ENCODE peak calls at places on chromosomes 11 and 22, in six cellular contexts. One of them, this sample, is unnamed.

GRCh38 chr11:91163619-91164451 is 941.0 kb upstream of the CHORDC1 start:
- DNase-seq in choroid plexus epithelial cell: peak
- DNase-seq in heart left ventricle: no peak
- DNase-seq in T follicular helper cell: no peak
- DNase-seq in fibroblast of pulmonary artery: peak
- DNase-seq in progenitor cell of endocrine pancreas: no peak
- DNase-seq in this sample: no peak

GRCh38 chr22:46483353-46483752 is 54.1 kb downstream of the CELSR1 start:
- DNase-seq in fibroblast of pulmonary artery: no peak
- DNase-seq in progenitor cell of endocrine pancreas: no peak
- DNase-seq in heart left ventricle: no peak
- DNase-seq in choroid plexus epithelial cell: no peak
- DNase-seq in T follicular helper cell: no peak
- DNase-seq in this sample: no peak

GRCh38 chr11:5043385-5043784 is 2.9 kb upstream of the OR52J3 start:
- DNase-seq in fibroblast of pulmonary artery: peak
- DNase-seq in progenitor cell of endocrine pancreas: no peak
- DNase-seq in T follicular helper cell: no peak
- DNase-seq in choroid plexus epithelial cell: peak
- DNase-seq in heart left ventricle: no peak
- DNase-seq in this sample: no peak

GRCh38 chr11:4626207-4627105 is 10.8 kb upstream of the OR51D1 start:
- DNase-seq in choroid plexus epithelial cell: peak
- DNase-seq in T follicular helper cell: peak
- DNase-seq in progenitor cell of endocrine pancreas: peak
- DNase-seq in fibroblast of pulmonary artery: peak
- DNase-seq in heart left ventricle: no peak
- DNase-seq in this sample: no peak

GRCh38 chr11:130145975-130146776 is 13.4 kb upstream of the ST14 start:
- DNase-seq in progenitor cell of endocrine pancreas: peak
- DNase-seq in fibroblast of pulmonary artery: no peak
- DNase-seq in heart left ventricle: no peak
- DNase-seq in T follicular helper cell: no peak
- DNase-seq in choroid plexus epithelial cell: peak
- DNase-seq in this sample: peak

GRCh38 chr11:24714601-24715000 is 217.7 kb downstream of the LUZP2 start:
- DNase-seq in choroid plexus epithelial cell: no peak
- DNase-seq in progenitor cell of endocrine pancreas: no peak
- DNase-seq in fibroblast of pulmonary artery: no peak
- DNase-seq in T follicular helper cell: no peak
- DNase-seq in heart left ventricle: no peak
- DNase-seq in this sample: no peak

GRCh38 chr22:21570398-21570797 is 2.9 kb downstream of the UBE2L3 start:
- DNase-seq in T follicular helper cell: no peak
- DNase-seq in fibroblast of pulmonary artery: no peak
- DNase-seq in choroid plexus epithelial cell: no peak
- DNase-seq in progenitor cell of endocrine pancreas: no peak
- DNase-seq in heart left ventricle: no peak
- DNase-seq in this sample: no peak

GRCh38 chr22:20154602-20155183 is 3.8 kb upstream of the CCDC188 start:
- DNase-seq in heart left ventricle: no peak
- DNase-seq in fibroblast of pulmonary artery: no peak
- DNase-seq in progenitor cell of endocrine pancreas: no peak
- DNase-seq in T follicular helper cell: no peak
- DNase-seq in choroid plexus epithelial cell: no peak
- DNase-seq in this sample: peak

GRCh38 chr11:11010624-11011127 is 152.8 kb upstream of the ZBED5 start:
- DNase-seq in T follicular helper cell: no peak
- DNase-seq in heart left ventricle: no peak
- DNase-seq in progenitor cell of endocrine pancreas: no peak
- DNase-seq in choroid plexus epithelial cell: peak
- DNase-seq in fibroblast of pulmonary artery: peak
- DNase-seq in this sample: no peak

GRCh38 chr22:43346521-43346929 is 3.4 kb upstream of the SCUBE1 start:
- DNase-seq in choroid plexus epithelial cell: peak
- DNase-seq in heart left ventricle: peak
- DNase-seq in fibroblast of pulmonary artery: peak
- DNase-seq in progenitor cell of endocrine pancreas: peak
- DNase-seq in T follicular helper cell: peak
- DNase-seq in this sample: peak

GRCh38 chr22:30398685-30399680 is 2.2 kb downstream of the SEC14L2 start:
- DNase-seq in heart left ventricle: no peak
- DNase-seq in fibroblast of pulmonary artery: no peak
- DNase-seq in choroid plexus epithelial cell: no peak
- DNase-seq in T follicular helper cell: no peak
- DNase-seq in progenitor cell of endocrine pancreas: no peak
- DNase-seq in this sample: no peak

GRCh38 chr11:12223771-12224536 is 113.6 kb downstream of the MICAL2 start:
- DNase-seq in T follicular helper cell: no peak
- DNase-seq in fibroblast of pulmonary artery: no peak
- DNase-seq in progenitor cell of endocrine pancreas: no peak
- DNase-seq in heart left ventricle: no peak
- DNase-seq in choroid plexus epithelial cell: no peak
- DNase-seq in this sample: no peak

GRCh38 chr11:86193297-86194095 is 51.1 kb upstream of the EED start:
- DNase-seq in choroid plexus epithelial cell: peak
- DNase-seq in progenitor cell of endocrine pancreas: no peak
- DNase-seq in T follicular helper cell: peak
- DNase-seq in heart left ventricle: peak
- DNase-seq in fibroblast of pulmonary artery: peak
- DNase-seq in this sample: peak